ENCODE peak calls at places on chromosomes 3 and 15, in five cellular contexts. P is effector memory CD4-positive, alpha-beta T cell; M is GM12891; E is tibial nerve; I is smooth muscle cell of the brain vasculature. Z is an unnamed sample.

GRCh38 chr3:149005424-149005823 is 14.1 kb downstream of the GYG1 start:
- DNase-seq in I (no peak), E (no peak), M (no peak), P (no peak), Z (no peak)

GRCh38 chr15:90004671-90005070 is 3.5 kb downstream of the ZNF710 start:
- DNase-seq in P (no peak), I (no peak), M (no peak), E (peak), Z (no peak)

GRCh38 chr3:19702416-19703078 is 231.5 kb downstream of the EFHB start:
- DNase-seq in P (no peak), I (no peak), E (no peak), M (no peak), Z (no peak)

GRCh38 chr3:100756441-100756840 is 47.1 kb downstream of the TFG start:
- DNase-seq in E (peak), I (no peak), M (no peak), P (no peak), Z (no peak)

GRCh38 chr3:132517311-132517710 is 79.8 kb upstream of the ACKR4 start:
- DNase-seq in I (no peak), P (no peak), E (no peak), M (no peak), Z (no peak)

GRCh38 chr15:38507570-38507969 is 53.6 kb downstream of the FAM98B start:
- DNase-seq in I (no peak), M (no peak), E (no peak), P (no peak), Z (no peak)

GRCh38 chr15:96353931-96354730 is 23.6 kb downstream of the NR2F2 start:
- DNase-seq in I (no peak), E (no peak), M (no peak), P (no peak), Z (peak)

GRCh38 chr3:134476977-134477376 is 8.8 kb downstream of the ANAPC13 start:
- DNase-seq in I (no peak), E (no peak), M (no peak), P (no peak), Z (no peak)

GRCh38 chr3:143973352-143974021 is 1.9 kb downstream of the DIPK2A start:
- DNase-seq in M (no peak), I (no peak), P (no peak), E (peak), Z (no peak)

GRCh38 chr15:38540516-38540915 is 24.1 kb downstream of the RASGRP1 start:
- DNase-seq in I (no peak), E (no peak), P (no peak), M (no peak), Z (no peak)